ENCODE peak calls at places on chromosome 3, in seven cellular contexts. C, L, I, S, U, V and Q are unnamed samples.

GRCh38 chr3:98964784-98965183 is 63.3 kb upstream of the DCBLD2 start:
- DNase-seq in C (no peak), L (no peak), I (no peak), S (no peak), U (no peak), V (no peak), Q (no peak)

GRCh38 chr3:46112296-46112695 is 85.0 kb upstream of the XCR1 start:
- DNase-seq in C (no peak), L (no peak), I (no peak), S (no peak), U (no peak), V (no peak), Q (no peak)

GRCh38 chr3:40476478-40477470 is at the start of gene ZNF619:
- DNase-seq in C (peak), L (peak), I (peak), S (peak), U (peak), V (peak), Q (peak)

GRCh38 chr3:8647137-8647970 is 2.8 kb upstream of the SSUH2 start:
- DNase-seq in C (no peak), L (no peak), I (no peak), S (no peak), U (no peak), V (no peak), Q (no peak)

GRCh38 chr3:172390792-172391191 is 57.5 kb downstream of the GHSR start:
- DNase-seq in C (no peak), L (no peak), I (no peak), S (no peak), U (no peak), V (no peak), Q (no peak)

GRCh38 chr3:122857019-122857418 is 62.1 kb downstream of the SLC49A4 start:
- DNase-seq in C (no peak), L (peak), I (no peak), S (no peak), U (no peak), V (no peak), Q (no peak)

GRCh38 chr3:128311441-128311844 is 155.2 kb downstream of the DNAJB8 start:
- DNase-seq in C (no peak), L (no peak), I (no peak), S (no peak), U (peak), V (no peak), Q (no peak)

GRCh38 chr3:70256566-70256965 is 55.9 kb downstream of the MDFIC2 start:
- DNase-seq in C (no peak), L (no peak), I (no peak), S (no peak), U (no peak), V (no peak), Q (no peak)

GRCh38 chr3:131840151-131840797 is 194.5 kb downstream of the CPNE4 start:
- DNase-seq in C (no peak), L (no peak), I (no peak), S (no peak), U (no peak), V (no peak), Q (no peak)

GRCh38 chr3:194976813-194977322 is 291.2 kb downstream of the FAM43A start:
- DNase-seq in C (no peak), L (no peak), I (no peak), S (no peak), U (no peak), V (no peak), Q (no peak)

GRCh38 chr3:151156618-151157216 is 46.3 kb downstream of the GPR171 start:
- DNase-seq in C (peak), L (peak), I (peak), S (peak), U (no peak), V (peak), Q (peak)

GRCh38 chr3:111954228-111954990 is 24.4 kb upstream of the ABHD10 start:
- DNase-seq in C (no peak), L (no peak), I (no peak), S (no peak), U (no peak), V (no peak), Q (no peak)

GRCh38 chr3:95934181-95934580 is 880.2 kb upstream of the EPHA6 start:
- DNase-seq in C (no peak), L (no peak), I (no peak), S (no peak), U (no peak), V (no peak), Q (no peak)

GRCh38 chr3:51955175-51955892 is at the start of gene GPR62:
- DNase-seq in C (no peak), L (no peak), I (peak), S (no peak), U (no peak), V (no peak), Q (no peak)

GRCh38 chr3:167886690-167887089 is 151.2 kb downstream of the SERPINI1 start:
- DNase-seq in C (no peak), L (no peak), I (no peak), S (no peak), U (no peak), V (no peak), Q (no peak)

GRCh38 chr3:10981031-10981430 is 11.5 kb upstream of the SLC6A1 start:
- DNase-seq in C (no peak), L (no peak), I (no peak), S (no peak), U (no peak), V (no peak), Q (no peak)

GRCh38 chr3:194375921-194376570 is 6.5 kb upstream of the LRRC15 start:
- DNase-seq in C (no peak), L (no peak), I (no peak), S (no peak), U (no peak), V (no peak), Q (no peak)

GRCh38 chr3:155442066-155442465 is 148.6 kb upstream of the STRIT1 start:
- DNase-seq in C (no peak), L (no peak), I (no peak), S (no peak), U (no peak), V (no peak), Q (no peak)

GRCh38 chr3:18751514-18751913 is 326.4 kb upstream of the SATB1 start:
- DNase-seq in C (no peak), L (no peak), I (no peak), S (no peak), U (no peak), V (no peak), Q (no peak)

GRCh38 chr3:50264389-50264963 is 4.5 kb upstream of the SEMA3B start:
- DNase-seq in C (no peak), L (peak), I (peak), S (no peak), U (peak), V (no peak), Q (no peak)

GRCh38 chr3:24192004-24192403 is 246.9 kb downstream of the NR1D2 start:
- DNase-seq in C (no peak), L (no peak), I (no peak), S (no peak), U (no peak), V (no peak), Q (no peak)

GRCh38 chr3:27861047-27862036 is 139.2 kb upstream of the EOMES start:
- DNase-seq in C (no peak), L (no peak), I (no peak), S (no peak), U (no peak), V (no peak), Q (peak)

GRCh38 chr3:115839246-115839645 is 215.9 kb downstream of the GAP43 start:
- DNase-seq in C (no peak), L (no peak), I (no peak), S (no peak), U (no peak), V (no peak), Q (no peak)

GRCh38 chr3:108780235-108780634 is 23.0 kb upstream of the RETNLB start:
- DNase-seq in C (no peak), L (no peak), I (no peak), S (peak), U (no peak), V (peak), Q (peak)

GRCh38 chr3:144821583-144821982 is 850.0 kb downstream of the DIPK2A start:
- DNase-seq in C (no peak), L (no peak), I (no peak), S (no peak), U (no peak), V (no peak), Q (no peak)

GRCh38 chr3:39065197-39065596 is 13.4 kb downstream of the WDR48 start:
- DNase-seq in C (no peak), L (peak), I (peak), S (peak), U (peak), V (no peak), Q (peak)

GRCh38 chr3:10945683-10946287 is 46.8 kb upstream of the SLC6A1 start:
- DNase-seq in C (peak), L (no peak), I (peak), S (peak), U (peak), V (peak), Q (peak)

GRCh38 chr3:58116161-58116955 is 94.4 kb downstream of the DNASE1L3 start:
- DNase-seq in C (peak), L (no peak), I (no peak), S (peak), U (no peak), V (peak), Q (peak)

GRCh38 chr3:168061332-168061996 is 34.3 kb downstream of the GOLIM4 start:
- DNase-seq in C (no peak), L (peak), I (peak), S (no peak), U (no peak), V (no peak), Q (no peak)

GRCh38 chr3:32077260-32078084 is 28.9 kb upstream of the GPD1L start:
- DNase-seq in C (no peak), L (no peak), I (no peak), S (no peak), U (no peak), V (no peak), Q (no peak)

GRCh38 chr3:149553781-149554451 is 79.4 kb downstream of the TM4SF4 start:
- DNase-seq in C (no peak), L (peak), I (no peak), S (no peak), U (no peak), V (no peak), Q (no peak)

GRCh38 chr3:51384145-51384729 is 854 bp upstream of the MANF start:
- DNase-seq in C (no peak), L (no peak), I (no peak), S (peak), U (no peak), V (no peak), Q (peak)

GRCh38 chr3:183224581-183224980 is 28.5 kb upstream of the B3GNT5 start:
- DNase-seq in C (no peak), L (no peak), I (no peak), S (peak), U (no peak), V (no peak), Q (peak)

GRCh38 chr3:153339065-153339464 is 177.0 kb downstream of the RAP2B start:
- DNase-seq in C (no peak), L (no peak), I (no peak), S (no peak), U (no peak), V (no peak), Q (no peak)